ENCODE peak calls at places on chromosomes 12 and 14, in nine cellular contexts. X is naive thymus-derived CD8-positive, alpha-beta T cell; M is heart right ventricle; S is upper lobe of right lung; P is activated naive CD4-positive, alpha-beta T cell treated with Interleukin-2 at 50 U/mL for 16 hours; K is NCI-H1930; Y is breast epithelium; Q is HL-60; B is EH. I is an unnamed sample.
A peak's percentile ranks its signal among the peaks of the same experiment; 100 is the strongest.

GRCh38 chr14:38090506-38090905 is 117.2 kb upstream of the SSTR1 start:
- DNase-seq in X (no peak), M (no peak), S (no peak), P (no peak), K (no peak), Y (no peak), Q (no peak), B (no peak), I (no peak)

GRCh38 chr12:101850199-101850598 is 19.4 kb upstream of the GNPTAB start:
- DNase-seq in X (no peak), M (no peak), S (no peak), P (no peak), K (no peak), Y (no peak), Q (peak; percentile 68), B (no peak), I (no peak)

GRCh38 chr12:119153477-119154434 is 25.0 kb upstream of the HSPB8 start:
- DNase-seq in X (no peak), M (peak; percentile 67), S (peak; percentile 89), P (no peak), K (no peak), Y (no peak), Q (peak; percentile 12), B (peak; percentile 32), I (peak; percentile 99)

GRCh38 chr12:107760207-107760816 is 625 bp downstream of the PRDM4 start:
- DNase-seq in X (peak; percentile 20), M (peak; percentile 33), S (peak; percentile 74), P (peak; percentile 41), K (no peak), Y (peak; percentile 18), Q (no peak), B (peak; percentile 29), I (peak; percentile 65)

GRCh38 chr12:98418357-98419075 is 96.9 kb upstream of the TMPO start:
- DNase-seq in X (no peak), M (peak; percentile 75), S (peak; percentile 94), P (no peak), K (no peak), Y (peak; percentile 98), Q (no peak), B (peak; percentile 99), I (peak; percentile 65)

GRCh38 chr12:94098466-94098865 is 49.9 kb upstream of the PLXNC1 start:
- DNase-seq in X (no peak), M (no peak), S (no peak), P (no peak), K (no peak), Y (no peak), Q (no peak), B (peak; percentile 92), I (no peak)

GRCh38 chr14:104436047-104436531 is 143.5 kb upstream of the C14orf180 start:
- DNase-seq in X (no peak), M (peak; percentile 86), S (peak; percentile 79), P (no peak), K (no peak), Y (no peak), Q (no peak), B (peak; percentile 6), I (peak; percentile 75)

GRCh38 chr14:100532916-100533630 is 54.1 kb downstream of the BEGAIN start:
- DNase-seq in X (no peak), M (peak; percentile 28), S (peak; percentile 61), P (peak; percentile 1), K (no peak), Y (peak; percentile 87), Q (no peak), B (peak; percentile 22), I (no peak)

GRCh38 chr12:31288381-31288780 is 37.6 kb downstream of the SINHCAF start:
- DNase-seq in X (no peak), M (no peak), S (no peak), P (no peak), K (no peak), Y (no peak), Q (no peak), B (no peak), I (no peak)

GRCh38 chr12:18546399-18546798 is 191.4 kb downstream of the PLCZ1 start:
- DNase-seq in X (no peak), M (no peak), S (no peak), P (no peak), K (no peak), Y (no peak), Q (no peak), B (peak; percentile 15), I (no peak)

GRCh38 chr14:78519863-78520262 is 349.7 kb downstream of the NRXN3 start:
- DNase-seq in X (no peak), M (no peak), S (no peak), P (no peak), K (no peak), Y (no peak), Q (no peak), B (peak; percentile 23), I (peak; percentile 53)

GRCh38 chr14:68278568-68279436 is 459.2 kb downstream of the RAD51B start:
- DNase-seq in X (no peak), M (no peak), S (no peak), P (no peak), K (no peak), Y (no peak), Q (no peak), B (peak; percentile 73), I (no peak)

GRCh38 chr14:55092326-55092725 is 36.7 kb upstream of the LGALS3 start:
- DNase-seq in X (no peak), M (no peak), S (no peak), P (no peak), K (no peak), Y (no peak), Q (no peak), B (peak; percentile 67), I (no peak)

GRCh38 chr14:67623114-67623513 is 3.4 kb downstream of the ARG2 start:
- DNase-seq in X (no peak), M (no peak), S (no peak), P (no peak), K (no peak), Y (no peak), Q (no peak), B (no peak), I (no peak)

GRCh38 chr14:105244334-105244733 is 4.0 kb upstream of the BTBD6 start:
- DNase-seq in X (no peak), M (no peak), S (no peak), P (no peak), K (no peak), Y (no peak), Q (no peak), B (no peak), I (no peak)

GRCh38 chr12:52495385-52495784 is 2.3 kb upstream of the KRT6A start:
- DNase-seq in X (no peak), M (no peak), S (no peak), P (no peak), K (no peak), Y (no peak), Q (no peak), B (peak; percentile 5), I (peak; percentile 80)

GRCh38 chr12:57005980-57006808 is at the start of gene ZBTB39:
- DNase-seq in X (peak; percentile 57), M (peak; percentile 69), S (peak; percentile 83), P (peak; percentile 70), K (peak; percentile 73), Y (peak; percentile 26), Q (no peak), B (peak; percentile 66), I (peak; percentile 75)

GRCh38 chr14:74290415-74290814 is 12.3 kb downstream of the ABCD4 start:
- DNase-seq in X (no peak), M (no peak), S (no peak), P (no peak), K (no peak), Y (no peak), Q (no peak), B (peak; percentile 35), I (no peak)

GRCh38 chr12:88247241-88247643 is 105.1 kb downstream of the TMTC3 start:
- DNase-seq in X (no peak), M (no peak), S (no peak), P (no peak), K (no peak), Y (no peak), Q (no peak), B (peak; percentile 97), I (no peak)

GRCh38 chr14:77372304-77372841 is 4.5 kb downstream of the TMED8 start:
- DNase-seq in X (no peak), M (no peak), S (no peak), P (no peak), K (no peak), Y (no peak), Q (no peak), B (peak; percentile 23), I (no peak)

GRCh38 chr14:24439830-24440605 is 2.6 kb downstream of the SDR39U1 start:
- DNase-seq in X (no peak), M (no peak), S (no peak), P (no peak), K (no peak), Y (no peak), Q (no peak), B (no peak), I (no peak)

GRCh38 chr12:44947163-44947562 is 71.0 kb upstream of the NELL2 start:
- DNase-seq in X (no peak), M (no peak), S (no peak), P (no peak), K (no peak), Y (no peak), Q (no peak), B (no peak), I (no peak)

GRCh38 chr12:56773113-56773512 is 10.0 kb downstream of the HSD17B6 start:
- DNase-seq in X (no peak), M (no peak), S (no peak), P (no peak), K (no peak), Y (no peak), Q (no peak), B (no peak), I (no peak)

GRCh38 chr12:3607039-3607719 is 116.2 kb downstream of the PRMT8 start:
- DNase-seq in X (no peak), M (no peak), S (peak; percentile 32), P (no peak), K (no peak), Y (no peak), Q (no peak), B (no peak), I (no peak)

GRCh38 chr12:70635713-70636112 is 1.5 kb downstream of the PTPRB start:
- DNase-seq in X (no peak), M (no peak), S (no peak), P (no peak), K (no peak), Y (no peak), Q (no peak), B (no peak), I (no peak)

GRCh38 chr12:68833508-68833907 is 25.5 kb downstream of the MDM2 start:
- DNase-seq in X (no peak), M (no peak), S (no peak), P (no peak), K (no peak), Y (no peak), Q (no peak), B (no peak), I (no peak)

GRCh38 chr14:63940387-63940786 is 87.6 kb downstream of the SYNE2 start:
- DNase-seq in X (no peak), M (no peak), S (no peak), P (no peak), K (no peak), Y (no peak), Q (no peak), B (no peak), I (no peak)

GRCh38 chr14:79861111-79861510 is 350.2 kb downstream of the DIO2 start:
- DNase-seq in X (no peak), M (no peak), S (no peak), P (no peak), K (no peak), Y (no peak), Q (no peak), B (no peak), I (peak; percentile 55)

GRCh38 chr12:32264995-32265394 is 134.4 kb upstream of the FGD4 start:
- DNase-seq in X (no peak), M (no peak), S (no peak), P (no peak), K (no peak), Y (no peak), Q (peak; percentile 20), B (peak; percentile 36), I (no peak)

GRCh38 chr14:23174266-23174665 is 9.2 kb downstream of the SLC7A8 start:
- DNase-seq in X (no peak), M (no peak), S (no peak), P (no peak), K (no peak), Y (no peak), Q (no peak), B (peak; percentile 40), I (no peak)

GRCh38 chr12:93266-94005 is 26.9 kb downstream of the IQSEC3 start:
- DNase-seq in X (no peak), M (no peak), S (no peak), P (no peak), K (no peak), Y (no peak), Q (no peak), B (no peak), I (no peak)